ENCODE peak calls at places on chromosome 2, in six cellular contexts. Y is retinal pigment epithelial cell, C is NCI-H146, Z is left lobe of liver, F is H9, M is amniotic stem cell. D is an unnamed sample.

GRCh38 chr2:174334781-174335604 is at the start of gene SP9:
- DNase-seq in Y (no peak), C (no peak), Z (no peak), F (peak), M (no peak), D (no peak)

GRCh38 chr2:173021939-173022371 is 53.7 kb upstream of the MAP3K20 start:
- DNase-seq in Y (no peak), C (no peak), Z (no peak), F (no peak), M (peak), D (no peak)

GRCh38 chr2:37627715-37628114 is 43.7 kb downstream of the CDC42EP3 start:
- DNase-seq in Y (no peak), C (no peak), Z (no peak), F (no peak), M (no peak), D (no peak)

GRCh38 chr2:231557571-231558217 is 27.4 kb upstream of the NMUR1 start:
- DNase-seq in Y (peak), C (peak), Z (peak), F (peak), M (peak), D (peak)

GRCh38 chr2:172552547-172553291 is 3.2 kb upstream of the PDK1 start:
- DNase-seq in Y (peak), C (no peak), Z (no peak), F (no peak), M (peak), D (no peak)

GRCh38 chr2:112783187-112783721 is 1.0 kb downstream of the IL1A start:
- DNase-seq in Y (no peak), C (no peak), Z (no peak), F (no peak), M (no peak), D (no peak)

GRCh38 chr2:64019975-64020281 is 700 bp upstream of the VPS54 start:
- DNase-seq in Y (no peak), C (no peak), Z (no peak), F (no peak), M (no peak), D (peak)

GRCh38 chr2:62293490-62294212 is 97.7 kb downstream of the B3GNT2 start:
- DNase-seq in Y (no peak), C (peak), Z (peak), F (peak), M (no peak), D (no peak)

GRCh38 chr2:157107877-157108276 is 149.6 kb upstream of the GALNT5 start:
- DNase-seq in Y (peak), C (peak), Z (no peak), F (no peak), M (no peak), D (no peak)

GRCh38 chr2:238908960-238909951 is 61.4 kb downstream of the TWIST2 start:
- DNase-seq in Y (no peak), C (no peak), Z (no peak), F (no peak), M (no peak), D (no peak)

GRCh38 chr2:48693645-48694044 is 61.9 kb downstream of the LHCGR start:
- DNase-seq in Y (no peak), C (no peak), Z (no peak), F (no peak), M (no peak), D (no peak)

GRCh38 chr2:20617081-20617575 is 33.8 kb downstream of the HS1BP3 start:
- DNase-seq in Y (no peak), C (no peak), Z (peak), F (peak), M (no peak), D (no peak)

GRCh38 chr2:27627963-27628766 is 647 bp downstream of the CCDC121 start:
- DNase-seq in Y (peak), C (no peak), Z (no peak), F (no peak), M (peak), D (no peak)

GRCh38 chr2:241539616-241540374 is 18.8 kb upstream of the BOK start:
- DNase-seq in Y (no peak), C (no peak), Z (no peak), F (no peak), M (no peak), D (no peak)

GRCh38 chr2:28765316-28765715 is 13.7 kb downstream of the PPP1CB start:
- DNase-seq in Y (no peak), C (no peak), Z (no peak), F (no peak), M (peak), D (no peak)

GRCh38 chr2:71101656-71102055 is 28.4 kb downstream of the MCEE start:
- DNase-seq in Y (peak), C (no peak), Z (no peak), F (no peak), M (peak), D (no peak)

GRCh38 chr2:194319222-194319992 is 1337.6 kb upstream of the SLC39A10 start:
- DNase-seq in Y (no peak), C (no peak), Z (no peak), F (peak), M (no peak), D (no peak)

GRCh38 chr2:211877061-211877460 is 661.5 kb downstream of the ERBB4 start:
- DNase-seq in Y (no peak), C (no peak), Z (no peak), F (no peak), M (no peak), D (no peak)

GRCh38 chr2:196291873-196292800 is 120.8 kb upstream of the STK17B start:
- DNase-seq in Y (no peak), C (no peak), Z (no peak), F (no peak), M (no peak), D (no peak)

GRCh38 chr2:3637311-3637675 is 20.7 kb upstream of the ALLC start:
- DNase-seq in Y (no peak), C (no peak), Z (peak), F (no peak), M (no peak), D (no peak)

D was measured in SK-N-MC.